ENCODE peak calls at places on chromosome 6, in four cellular contexts. One of them, this sample, is unnamed.

GRCh38 chr6:148761532-148761951 is 14.7 kb downstream of the UST start:
- DNase-seq in PC-3: no peak
- DNase-seq in hepatocyte: no peak
- DNase-seq in GM23338: no peak
- DNase-seq in this sample: peak; percentile 44

GRCh38 chr6:158894192-158894591 is 75.0 kb upstream of the EZR start:
- DNase-seq in PC-3: peak; percentile 84
- DNase-seq in hepatocyte: peak; percentile 81
- DNase-seq in GM23338: peak; percentile 89
- DNase-seq in this sample: no peak

GRCh38 chr6:170020041-170020583 is 268.7 kb downstream of the ERMARD start:
- DNase-seq in PC-3: no peak
- DNase-seq in hepatocyte: no peak
- DNase-seq in GM23338: no peak
- DNase-seq in this sample: no peak

GRCh38 chr6:74208239-74208638 is 512.2 kb downstream of the CD109 start:
- DNase-seq in PC-3: no peak
- DNase-seq in hepatocyte: no peak
- DNase-seq in GM23338: no peak
- DNase-seq in this sample: no peak

GRCh38 chr6:100311707-100312266 is 152.9 kb downstream of the SIM1 start:
- DNase-seq in PC-3: no peak
- DNase-seq in hepatocyte: no peak
- DNase-seq in GM23338: no peak
- DNase-seq in this sample: no peak

GRCh38 chr6:168102093-168102985 is 23.3 kb upstream of the FRMD1 start:
- DNase-seq in PC-3: no peak
- DNase-seq in hepatocyte: no peak
- DNase-seq in GM23338: peak; percentile 52
- DNase-seq in this sample: no peak

GRCh38 chr6:168131464-168132415 is 52.7 kb upstream of the FRMD1 start:
- DNase-seq in PC-3: no peak
- DNase-seq in hepatocyte: peak; percentile 37
- DNase-seq in GM23338: no peak
- DNase-seq in this sample: no peak

GRCh38 chr6:95203153-95203754 is 374.1 kb upstream of the MANEA start:
- DNase-seq in PC-3: peak; percentile 47
- DNase-seq in hepatocyte: peak; percentile 71
- DNase-seq in GM23338: peak; percentile 78
- DNase-seq in this sample: peak; percentile 31

GRCh38 chr6:50449128-50449527 is 264.2 kb upstream of the TFAP2D start:
- DNase-seq in PC-3: no peak
- DNase-seq in hepatocyte: no peak
- DNase-seq in GM23338: no peak
- DNase-seq in this sample: no peak

GRCh38 chr6:168020242-168020641 is 22.8 kb downstream of the KIF25 start:
- DNase-seq in PC-3: no peak
- DNase-seq in hepatocyte: no peak
- DNase-seq in GM23338: no peak
- DNase-seq in this sample: no peak

GRCh38 chr6:157314705-157315321 is 8.5 kb downstream of the TMEM242 start:
- DNase-seq in PC-3: peak; percentile 75
- DNase-seq in hepatocyte: peak; percentile 73
- DNase-seq in GM23338: peak; percentile 83
- DNase-seq in this sample: peak; percentile 81

GRCh38 chr6:18209539-18210197 is 54.4 kb downstream of the KDM1B start:
- DNase-seq in PC-3: no peak
- DNase-seq in hepatocyte: no peak
- DNase-seq in GM23338: no peak
- DNase-seq in this sample: no peak

GRCh38 chr6:144778773-144779531 is 493.8 kb downstream of the UTRN start:
- DNase-seq in PC-3: peak; percentile 23
- DNase-seq in hepatocyte: no peak
- DNase-seq in GM23338: peak; percentile 16
- DNase-seq in this sample: peak; percentile 3

GRCh38 chr6:112188906-112189305 is 65.5 kb downstream of the LAMA4 start:
- DNase-seq in PC-3: no peak
- DNase-seq in hepatocyte: no peak
- DNase-seq in GM23338: no peak
- DNase-seq in this sample: no peak

GRCh38 chr6:3376064-3376463 is 80.8 kb downstream of the SLC22A23 start:
- DNase-seq in PC-3: no peak
- DNase-seq in hepatocyte: no peak
- DNase-seq in GM23338: no peak
- DNase-seq in this sample: no peak

GRCh38 chr6:98530732-98531131 is 303.6 kb upstream of the POU3F2 start:
- DNase-seq in PC-3: no peak
- DNase-seq in hepatocyte: no peak
- DNase-seq in GM23338: no peak
- DNase-seq in this sample: no peak

GRCh38 chr6:37489697-37490336 is 9.9 kb downstream of the CCDC167 start:
- DNase-seq in PC-3: no peak
- DNase-seq in hepatocyte: no peak
- DNase-seq in GM23338: no peak
- DNase-seq in this sample: peak; percentile 30

GRCh38 chr6:143806282-143807102 is 36.6 kb upstream of the LTV1 start:
- DNase-seq in PC-3: peak; percentile 25
- DNase-seq in hepatocyte: peak; percentile 29
- DNase-seq in GM23338: no peak
- DNase-seq in this sample: no peak

GRCh38 chr6:83221886-83222479 is 28.8 kb downstream of the RWDD2A start:
- DNase-seq in PC-3: peak; percentile 57
- DNase-seq in hepatocyte: peak; percentile 72
- DNase-seq in GM23338: peak; percentile 75
- DNase-seq in this sample: peak; percentile 49

GRCh38 chr6:93419304-93420162 is at the start of gene EPHA7:
- DNase-seq in PC-3: peak; percentile 93
- DNase-seq in hepatocyte: peak; percentile 97
- DNase-seq in GM23338: peak; percentile 98
- DNase-seq in this sample: no peak

GRCh38 chr6:112289039-112289566 is 34.7 kb upstream of the LAMA4 start:
- DNase-seq in PC-3: no peak
- DNase-seq in hepatocyte: peak; percentile 74
- DNase-seq in GM23338: peak; percentile 35
- DNase-seq in this sample: no peak

GRCh38 chr6:158677906-158678305 is 28.1 kb downstream of the SYTL3 start:
- DNase-seq in PC-3: no peak
- DNase-seq in hepatocyte: no peak
- DNase-seq in GM23338: no peak
- DNase-seq in this sample: no peak

GRCh38 chr6:71419954-71420692 is 131.5 kb downstream of the OGFRL1 start:
- DNase-seq in PC-3: peak; percentile 37
- DNase-seq in hepatocyte: peak; percentile 70
- DNase-seq in GM23338: peak; percentile 66
- DNase-seq in this sample: no peak

GRCh38 chr6:4788953-4789584 is 12.9 kb downstream of the CDYL start:
- DNase-seq in PC-3: no peak
- DNase-seq in hepatocyte: no peak
- DNase-seq in GM23338: peak; percentile 74
- DNase-seq in this sample: peak; percentile 79

GRCh38 chr6:150269857-150270223 is 99.0 kb upstream of the IYD start:
- DNase-seq in PC-3: peak; percentile 84
- DNase-seq in hepatocyte: peak; percentile 72
- DNase-seq in GM23338: no peak
- DNase-seq in this sample: no peak

GRCh38 chr6:113529191-113529590 is 328.0 kb upstream of the MARCKS start:
- DNase-seq in PC-3: peak; percentile 43
- DNase-seq in hepatocyte: no peak
- DNase-seq in GM23338: no peak
- DNase-seq in this sample: no peak

DNA sequence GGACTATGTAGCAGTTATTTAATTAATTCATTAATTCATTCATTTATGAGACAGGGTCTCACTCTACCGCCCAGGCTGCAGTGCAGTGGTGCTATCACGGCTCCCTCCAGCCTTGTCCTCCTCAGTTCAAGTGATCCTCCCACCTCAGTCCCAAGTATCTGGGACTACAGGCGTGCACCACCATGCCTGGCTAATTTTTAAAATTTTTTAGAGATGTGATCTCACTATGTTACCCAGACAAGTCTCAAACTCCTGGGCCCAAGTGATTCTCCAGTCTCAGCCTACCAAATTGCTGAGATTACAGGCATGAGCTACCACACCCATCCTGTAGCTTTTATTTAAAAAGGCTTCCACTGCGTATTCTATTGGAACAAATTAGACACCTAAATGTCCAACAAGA is 23.4 kb downstream of the SRPK1 start:
- DNase-seq in PC-3: no peak
- DNase-seq in hepatocyte: no peak
- DNase-seq in GM23338: no peak
- DNase-seq in this sample: no peak
- H4K20me1 ChIP-seq in PC-3: peaks cover 63% of the 10 kb centered on the region
- H4K20me1 ChIP-seq in hepatocyte: no peaks in the 10 kb centered on the region
- H4K20me1 ChIP-seq in GM23338: peaks cover 49% of the 10 kb centered on the region
- H4K20me1 ChIP-seq in this sample: peaks cover 7% of the 10 kb centered on the region

DNA sequence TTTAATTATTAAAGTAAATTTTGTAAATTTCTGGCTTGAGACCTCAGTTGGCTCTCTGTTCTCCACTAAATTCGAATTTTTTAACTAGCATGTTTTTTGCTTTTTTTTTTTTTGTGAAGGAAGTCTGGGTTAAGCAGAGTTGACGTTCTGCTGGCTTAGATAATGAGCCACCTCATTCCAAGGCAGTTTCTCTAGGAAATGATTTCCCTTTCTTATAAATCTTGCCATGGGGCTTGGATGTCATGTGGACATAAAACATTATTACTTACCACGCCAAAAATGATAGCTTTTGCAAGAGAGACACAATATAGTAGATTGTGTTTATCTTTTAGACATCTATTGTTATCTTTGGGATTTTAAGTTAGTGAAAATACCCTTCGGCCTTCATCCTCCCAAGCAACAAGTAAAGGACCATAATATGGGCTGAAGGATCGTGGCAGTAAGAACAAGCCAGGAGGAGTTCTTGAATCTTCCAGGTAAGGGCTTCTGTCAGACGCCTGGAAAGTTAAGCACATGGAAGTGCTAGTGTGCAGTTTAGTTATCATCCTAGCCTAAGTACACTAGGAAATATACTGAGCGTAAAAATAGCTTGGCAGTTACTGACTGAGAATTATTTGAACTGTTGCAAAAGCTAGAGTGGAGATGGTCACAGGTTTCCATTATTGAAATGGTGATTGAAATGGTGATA is 30.7 kb downstream of the ADGRG6 start:
- DNase-seq in PC-3: no peak
- DNase-seq in hepatocyte: no peak
- DNase-seq in GM23338: no peak
- DNase-seq in this sample: no peak
- H3K9me2 ChIP-seq in PC-3: no peaks in the 10 kb centered on the region
- H3K9me2 ChIP-seq in hepatocyte: no peaks in the 10 kb centered on the region
- H3K9me2 ChIP-seq in GM23338: no peaks in the 10 kb centered on the region
- H3K9me2 ChIP-seq in this sample: no peaks in the 10 kb centered on the region

GRCh38 chr6:30231067-30231466 is 17.9 kb upstream of the TRIM26 start:
- DNase-seq in PC-3: no peak
- DNase-seq in hepatocyte: no peak
- DNase-seq in GM23338: no peak
- DNase-seq in this sample: no peak
- TF ChIP-seq EZH2phosphoT487 in PC-3: no peak
- TF ChIP-seq EZH2phosphoT487 in hepatocyte: no peak
- TF ChIP-seq EZH2phosphoT487 in GM23338: no peak
- TF ChIP-seq EZH2phosphoT487 in this sample: no peak

GRCh38 chr6:36033935-36034334 is 6.3 kb downstream of the MAPK14 start:
- DNase-seq in PC-3: peak; percentile 12
- DNase-seq in hepatocyte: no peak
- DNase-seq in GM23338: no peak
- DNase-seq in this sample: no peak
- H4K20me1 ChIP-seq in PC-3: peaks cover 16% of the 10 kb centered on the region
- H4K20me1 ChIP-seq in hepatocyte: peaks cover 88% of the 10 kb centered on the region
- H4K20me1 ChIP-seq in GM23338: peaks cover 21% of the 10 kb centered on the region
- H4K20me1 ChIP-seq in this sample: peaks cover 24% of the 10 kb centered on the region

DNA sequence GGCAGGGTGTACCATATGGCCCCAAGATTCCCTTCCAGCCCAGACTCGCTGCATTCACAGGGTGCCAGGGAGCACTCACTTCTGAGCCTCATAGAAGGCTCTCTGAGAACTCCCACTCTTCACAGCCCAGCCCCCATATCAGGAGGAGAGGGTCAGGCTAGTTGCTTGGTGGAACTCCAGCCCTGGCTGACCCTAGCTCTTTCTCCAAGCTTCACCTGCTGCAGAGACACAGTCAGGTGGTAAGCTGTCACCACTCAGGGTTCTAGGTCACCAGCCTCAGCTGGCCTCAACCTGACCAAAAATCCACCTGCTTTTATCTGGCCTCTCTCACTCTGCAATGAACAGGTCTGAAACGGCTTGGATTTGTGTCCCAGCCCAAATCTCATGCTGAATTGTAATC is 162.7 kb upstream of the MLN start:
- DNase-seq in PC-3: no peak
- DNase-seq in hepatocyte: no peak
- DNase-seq in GM23338: no peak
- DNase-seq in this sample: no peak
- H3K9me2 ChIP-seq in PC-3: no peaks in the 10 kb centered on the region
- H3K9me2 ChIP-seq in hepatocyte: no peaks in the 10 kb centered on the region
- H3K9me2 ChIP-seq in GM23338: no peaks in the 10 kb centered on the region
- H3K9me2 ChIP-seq in this sample: no peaks in the 10 kb centered on the region

GRCh38 chr6:166551797-166552495 is 34.5 kb downstream of the RAMACL start:
- DNase-seq in PC-3: no peak
- DNase-seq in hepatocyte: no peak
- DNase-seq in GM23338: peak; percentile 77
- DNase-seq in this sample: no peak
- TF ChIP-seq EZH2phosphoT487 in PC-3: no peak
- TF ChIP-seq EZH2phosphoT487 in hepatocyte: no peak
- TF ChIP-seq EZH2phosphoT487 in GM23338: no peak
- TF ChIP-seq EZH2phosphoT487 in this sample: no peak

GRCh38 chr6:41935685-41936072 is 5.9 kb downstream of the CCND3 start:
- DNase-seq in PC-3: no peak
- DNase-seq in hepatocyte: no peak
- DNase-seq in GM23338: peak; percentile 37
- DNase-seq in this sample: no peak

GRCh38 chr6:41937472-41937871 is 4.1 kb downstream of the CCND3 start:
- DNase-seq in PC-3: no peak
- DNase-seq in hepatocyte: no peak
- DNase-seq in GM23338: no peak
- DNase-seq in this sample: no peak

GRCh38 chr6:41936073-41936837 is 5.4 kb downstream of the CCND3 start:
- DNase-seq in PC-3: peak; percentile 91
- DNase-seq in hepatocyte: peak; percentile 88
- DNase-seq in GM23338: peak; percentile 90
- DNase-seq in this sample: peak; percentile 81

GRCh38 chr6:41934278-41935189 is 7.1 kb downstream of the CCND3 start:
- DNase-seq in PC-3: no peak
- DNase-seq in hepatocyte: no peak
- DNase-seq in GM23338: no peak
- DNase-seq in this sample: no peak

GRCh38 chr6:41935190-41935569 is 6.4 kb downstream of the CCND3 start:
- DNase-seq in PC-3: no peak
- DNase-seq in hepatocyte: no peak
- DNase-seq in GM23338: no peak
- DNase-seq in this sample: no peak
- H4K20me1 ChIP-seq in PC-3: peaks cover 3% of the 10 kb centered on the region
- H4K20me1 ChIP-seq in hepatocyte: peaks cover 5% of the 10 kb centered on the region
- H4K20me1 ChIP-seq in GM23338: peaks cover 24% of the 10 kb centered on the region
- H4K20me1 ChIP-seq in this sample: peaks cover 32% of the 10 kb centered on the region

GRCh38 chr6:152986978-152987377 is 4.1 kb upstream of the FBXO5 start:
- DNase-seq in PC-3: no peak
- DNase-seq in hepatocyte: no peak
- DNase-seq in GM23338: no peak
- DNase-seq in this sample: no peak
- H3K9me2 ChIP-seq in PC-3: no peaks in the 10 kb centered on the region
- H3K9me2 ChIP-seq in hepatocyte: no peaks in the 10 kb centered on the region
- H3K9me2 ChIP-seq in GM23338: no peaks in the 10 kb centered on the region
- H3K9me2 ChIP-seq in this sample: no peaks in the 10 kb centered on the region